ENCODE peak calls at places on chromosomes 2 and 18, in five cellular contexts. W is A549, R is SK-N-SH, J is K562, B is GM12878. H is an unnamed sample.
A peak's percentile ranks its signal among the peaks of the same experiment; 100 is the strongest.

GRCh38 chr18:35088931-35089330 is 47.7 kb downstream of the MAPRE2 start:
- DNase-seq in W (no peak), R (no peak), J (no peak), B (no peak), H (peak; percentile 41)

GRCh38 chr2:168064011-168064998 is 183.1 kb downstream of the STK39 start:
- DNase-seq in W (no peak), R (peak; percentile 59), J (no peak), B (no peak), H (no peak)

GRCh38 chr2:218896501-218897393 is 16.1 kb downstream of the WNT10A start:
- DNase-seq in W (no peak), R (peak; percentile 74), J (no peak), B (peak; percentile 84), H (peak; percentile 31)

GRCh38 chr18:61949946-61950345 is 57.1 kb upstream of the RNF152 start:
- DNase-seq in W (no peak), R (no peak), J (no peak), B (no peak), H (peak; percentile 74)

GRCh38 chr2:74131901-74132300 is 15.8 kb downstream of the BOLA3 start:
- DNase-seq in W (no peak), R (no peak), J (peak; percentile 88), B (no peak), H (no peak)

GRCh38 chr2:5689790-5690189 is 2.4 kb upstream of the SOX11 start:
- DNase-seq in W (no peak), R (no peak), J (no peak), B (no peak), H (no peak)

GRCh38 chr2:230124792-230125452 is 56.2 kb upstream of the SLC16A14 start:
- DNase-seq in W (no peak), R (no peak), J (no peak), B (no peak), H (no peak)

GRCh38 chr2:1974391-1974790 is 230.1 kb upstream of the PXDN start:
- DNase-seq in W (peak; percentile 52), R (no peak), J (no peak), B (no peak), H (no peak)

GRCh38 chr2:206245178-206245778 is 29.2 kb upstream of the ZDBF2 start:
- DNase-seq in W (no peak), R (no peak), J (no peak), B (peak; percentile 32), H (no peak)

GRCh38 chr2:101012706-101013181 is 10.7 kb downstream of the RPL31 start:
- DNase-seq in W (peak; percentile 52), R (peak; percentile 45), J (peak; percentile 49), B (no peak), H (peak; percentile 45)

GRCh38 chr18:7157760-7158159 is 40.2 kb upstream of the LAMA1 start:
- DNase-seq in W (no peak), R (no peak), J (peak; percentile 7), B (no peak), H (no peak)

GRCh38 chr18:985301-985700 is 80.6 kb downstream of the ADCYAP1 start:
- DNase-seq in W (no peak), R (no peak), J (no peak), B (no peak), H (no peak)

GRCh38 chr18:59022167-59022945 is 117.3 kb upstream of the SEC11C start:
- DNase-seq in W (no peak), R (peak; percentile 72), J (no peak), B (no peak), H (no peak)

GRCh38 chr2:144998435-144998834 is 478.5 kb upstream of the ZEB2 start:
- DNase-seq in W (no peak), R (no peak), J (no peak), B (no peak), H (no peak)

GRCh38 chr2:145000376-145000775 is 480.5 kb upstream of the ZEB2 start:
- DNase-seq in W (no peak), R (no peak), J (no peak), B (no peak), H (no peak)

GRCh38 chr2:144999040-144999875 is 479.3 kb upstream of the ZEB2 start:
- DNase-seq in W (no peak), R (no peak), J (no peak), B (no peak), H (no peak)

GRCh38 chr2:144995482-144995881 is 475.6 kb upstream of the ZEB2 start:
- DNase-seq in W (no peak), R (no peak), J (no peak), B (no peak), H (no peak)

GRCh38 chr2:144996225-144996795 is 476.4 kb upstream of the ZEB2 start:
- DNase-seq in W (no peak), R (no peak), J (no peak), B (no peak), H (peak; percentile 70)
- TF ChIP-seq RCOR1 in W (no peak), R (no peak), J (no peak), B (no peak), H (no peak)

DNA sequence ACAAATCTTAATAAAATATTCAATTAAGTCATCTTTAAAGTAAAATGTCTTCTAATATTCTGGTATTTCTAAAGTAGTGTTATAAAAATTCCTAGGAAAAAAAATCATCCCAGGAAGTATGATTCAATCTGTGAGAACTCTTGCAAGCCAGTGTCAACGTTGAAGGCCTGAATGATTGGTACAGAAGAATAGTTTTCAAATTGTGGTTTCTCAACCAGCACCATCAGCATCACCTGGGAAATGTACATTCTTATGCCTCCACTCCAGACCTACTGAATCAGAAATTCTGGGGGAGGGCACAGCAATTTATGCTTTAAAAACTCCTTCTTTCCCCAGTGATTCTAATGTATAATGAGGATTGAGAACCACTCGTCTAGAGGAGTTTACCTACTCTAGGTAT is 62.3 kb upstream of the C2orf15 start:
- DNase-seq in W (no peak), R (no peak), J (no peak), B (no peak), H (no peak)
- TF ChIP-seq RCOR1 in W (no peak), R (no peak), J (no peak), B (no peak), H (no peak)

GRCh38 chr2:163773276-163773675 is 37.5 kb upstream of the FIGN start:
- DNase-seq in W (no peak), R (no peak), J (no peak), B (no peak), H (no peak)

GRCh38 chr2:163771596-163771995 is 35.8 kb upstream of the FIGN start:
- DNase-seq in W (peak; percentile 52), R (no peak), J (no peak), B (no peak), H (no peak)

GRCh38 chr2:163778045-163778753 is 42.4 kb upstream of the FIGN start:
- DNase-seq in W (peak; percentile 82), R (no peak), J (no peak), B (no peak), H (peak; percentile 62)

GRCh38 chr2:163775304-163775703 is 39.5 kb upstream of the FIGN start:
- DNase-seq in W (no peak), R (no peak), J (no peak), B (no peak), H (no peak)

DNA sequence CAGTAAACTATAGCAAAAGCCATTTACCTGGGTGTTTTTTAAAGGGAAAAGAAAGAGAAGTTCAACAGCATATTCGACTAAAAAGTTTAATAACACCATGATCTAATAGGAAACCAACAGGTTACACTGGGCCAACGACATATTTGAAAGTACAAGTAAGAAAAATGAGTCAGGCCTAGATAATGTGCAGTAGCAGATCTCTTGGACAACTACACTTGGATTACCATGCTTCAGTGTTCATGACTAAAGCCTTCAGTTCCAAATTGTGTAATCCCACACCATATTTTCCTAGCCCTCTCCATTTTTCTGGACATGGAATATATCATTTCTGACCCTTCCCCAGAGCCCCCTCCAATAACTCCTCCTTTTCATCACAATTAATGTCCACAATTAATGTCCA is 39.1 kb upstream of the FIGN start:
- DNase-seq in W (peak; percentile 68), R (no peak), J (no peak), B (no peak), H (peak; percentile 81)
- TF ChIP-seq RCOR1 in W (no peak), R (no peak), J (no peak), B (no peak), H (no peak)

GRCh38 chr2:62305421-62306176 is 109.7 kb downstream of the B3GNT2 start:
- DNase-seq in W (no peak), R (peak; percentile 40), J (peak; percentile 90), B (peak; percentile 69), H (no peak)

GRCh38 chr2:62304429-62305417 is 108.8 kb downstream of the B3GNT2 start:
- DNase-seq in W (no peak), R (peak; percentile 25), J (peak; percentile 96), B (peak; percentile 71), H (peak; percentile 73)

GRCh38 chr2:62307469-62308389 is 111.8 kb downstream of the B3GNT2 start:
- DNase-seq in W (no peak), R (no peak), J (no peak), B (no peak), H (no peak)

GRCh38 chr2:62309081-62309464 is 113.2 kb downstream of the B3GNT2 start:
- DNase-seq in W (no peak), R (peak; percentile 26), J (no peak), B (no peak), H (no peak)

GRCh38 chr2:62306751-62307468 is 111.0 kb downstream of the B3GNT2 start:
- DNase-seq in W (no peak), R (no peak), J (no peak), B (peak; percentile 95), H (peak; percentile 6)
- TF ChIP-seq RCOR1 in W (no peak), R (no peak), J (no peak), B (no peak), H (no peak)

GRCh38 chr2:67256892-67257291 is 140.2 kb upstream of the ETAA1 start:
- DNase-seq in W (no peak), R (no peak), J (no peak), B (no peak), H (peak; percentile 98)

GRCh38 chr2:67260348-67261277 is 136.5 kb upstream of the ETAA1 start:
- DNase-seq in W (peak; percentile 86), R (no peak), J (no peak), B (no peak), H (peak; percentile 100)

GRCh38 chr2:67255933-67256615 is 141.1 kb upstream of the ETAA1 start:
- DNase-seq in W (no peak), R (no peak), J (no peak), B (no peak), H (peak; percentile 96)

DNA sequence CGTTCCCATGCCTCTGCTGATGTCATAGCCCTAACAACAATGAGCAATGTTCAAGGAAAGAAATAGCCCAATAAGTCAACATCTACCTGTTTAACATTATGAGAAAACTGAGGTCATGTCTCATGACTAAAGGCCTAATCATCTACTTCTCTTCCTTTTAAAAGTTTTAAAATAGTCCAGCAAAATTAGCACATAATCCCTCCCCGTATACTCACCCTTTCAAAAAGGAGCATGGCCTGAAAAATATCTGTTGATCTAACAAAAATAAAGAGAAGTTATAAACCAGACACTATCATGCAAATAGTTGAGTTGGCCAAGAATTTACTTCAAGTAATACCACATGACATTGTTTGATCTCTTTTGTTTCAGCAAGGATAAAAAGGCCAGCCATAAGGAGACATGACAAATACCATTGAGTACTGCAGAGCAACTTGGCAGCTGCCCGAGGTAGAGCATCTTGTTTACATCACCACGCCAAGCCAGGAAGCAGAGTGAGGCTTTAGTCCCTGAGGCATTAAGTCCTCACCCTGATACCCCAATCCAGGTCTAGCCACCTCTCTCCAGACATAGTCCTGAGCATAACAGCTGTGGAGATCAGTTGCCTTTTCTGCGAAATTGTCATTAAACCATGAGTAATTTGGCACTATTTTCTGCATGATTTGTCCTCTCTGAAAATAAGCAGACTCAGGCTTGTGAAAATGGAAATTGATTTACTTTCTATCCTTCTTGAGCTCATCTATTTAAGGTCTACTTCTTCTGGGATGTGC is 137.4 kb upstream of the ETAA1 start:
- DNase-seq in W (peak; percentile 82), R (peak; percentile 49), J (no peak), B (no peak), H (peak; percentile 94)
- TF ChIP-seq RCOR1 in W (no peak), R (peak; percentile 83), J (no peak), B (no peak), H (peak; percentile 19)

H was measured in IMR-90.